ENCODE peak calls at places on chromosomes 3 and 15, in six cellular contexts. One of them, this sample, is unnamed.

GRCh38 chr3:33016846-33017405 is 65.5 kb downstream of the CCR4 start:
- DNase-seq in mesendoderm: no peak
- DNase-seq in thoracic aorta: no peak
- DNase-seq in kidney tubule cell: no peak
- DNase-seq in breast epithelium: no peak
- DNase-seq in fibroblast of the aortic adventitia: no peak
- DNase-seq in this sample: no peak

GRCh38 chr3:150412599-150413069 is 4.5 kb downstream of the TSC22D2 start:
- DNase-seq in thoracic aorta: no peak
- DNase-seq in mesendoderm: no peak
- DNase-seq in kidney tubule cell: peak
- DNase-seq in fibroblast of the aortic adventitia: peak
- DNase-seq in breast epithelium: no peak
- DNase-seq in this sample: no peak

GRCh38 chr3:14879161-14879888 is 60.6 kb downstream of the FGD5 start:
- DNase-seq in thoracic aorta: no peak
- DNase-seq in mesendoderm: peak
- DNase-seq in fibroblast of the aortic adventitia: peak
- DNase-seq in kidney tubule cell: no peak
- DNase-seq in breast epithelium: no peak
- DNase-seq in this sample: no peak

GRCh38 chr3:54870423-54870822 is 57.4 kb downstream of the LRTM1 start:
- DNase-seq in mesendoderm: peak
- DNase-seq in fibroblast of the aortic adventitia: peak
- DNase-seq in kidney tubule cell: peak
- DNase-seq in breast epithelium: no peak
- DNase-seq in thoracic aorta: no peak
- DNase-seq in this sample: no peak

GRCh38 chr3:89584398-89584797 is 477.0 kb downstream of the EPHA3 start:
- DNase-seq in fibroblast of the aortic adventitia: no peak
- DNase-seq in mesendoderm: no peak
- DNase-seq in thoracic aorta: no peak
- DNase-seq in kidney tubule cell: no peak
- DNase-seq in breast epithelium: no peak
- DNase-seq in this sample: no peak

GRCh38 chr15:52150043-52150825 is 37.7 kb upstream of the BCL2L10 start:
- DNase-seq in thoracic aorta: no peak
- DNase-seq in mesendoderm: no peak
- DNase-seq in fibroblast of the aortic adventitia: no peak
- DNase-seq in kidney tubule cell: no peak
- DNase-seq in breast epithelium: no peak
- DNase-seq in this sample: no peak

GRCh38 chr3:74691946-74692345 is 77.5 kb upstream of the CNTN3 start:
- DNase-seq in thoracic aorta: no peak
- DNase-seq in kidney tubule cell: no peak
- DNase-seq in breast epithelium: no peak
- DNase-seq in fibroblast of the aortic adventitia: no peak
- DNase-seq in mesendoderm: no peak
- DNase-seq in this sample: no peak

GRCh38 chr3:72113964-72114363 is 329.0 kb upstream of the PROK2 start:
- DNase-seq in thoracic aorta: no peak
- DNase-seq in kidney tubule cell: no peak
- DNase-seq in fibroblast of the aortic adventitia: no peak
- DNase-seq in mesendoderm: no peak
- DNase-seq in breast epithelium: no peak
- DNase-seq in this sample: no peak

GRCh38 chr15:56519000-56519399 is 54.1 kb upstream of the MNS1 start:
- DNase-seq in thoracic aorta: no peak
- DNase-seq in fibroblast of the aortic adventitia: no peak
- DNase-seq in kidney tubule cell: no peak
- DNase-seq in mesendoderm: no peak
- DNase-seq in breast epithelium: no peak
- DNase-seq in this sample: no peak

GRCh38 chr3:44995142-44995770 is 19.2 kb downstream of the EXOSC7 start:
- DNase-seq in breast epithelium: no peak
- DNase-seq in mesendoderm: no peak
- DNase-seq in thoracic aorta: no peak
- DNase-seq in fibroblast of the aortic adventitia: peak
- DNase-seq in kidney tubule cell: peak
- DNase-seq in this sample: no peak

GRCh38 chr15:65402971-65403370 is 19.8 kb downstream of the IGDCC4 start:
- DNase-seq in mesendoderm: no peak
- DNase-seq in breast epithelium: no peak
- DNase-seq in kidney tubule cell: no peak
- DNase-seq in fibroblast of the aortic adventitia: no peak
- DNase-seq in thoracic aorta: no peak
- DNase-seq in this sample: no peak

GRCh38 chr3:115325539-115325938 is 178.5 kb upstream of the ZBTB20 start:
- DNase-seq in breast epithelium: no peak
- DNase-seq in kidney tubule cell: peak
- DNase-seq in mesendoderm: peak
- DNase-seq in fibroblast of the aortic adventitia: peak
- DNase-seq in thoracic aorta: no peak
- DNase-seq in this sample: no peak

GRCh38 chr3:50674349-50675178 is at the start of gene DOCK3:
- DNase-seq in mesendoderm: peak
- DNase-seq in breast epithelium: peak
- DNase-seq in fibroblast of the aortic adventitia: peak
- DNase-seq in kidney tubule cell: peak
- DNase-seq in thoracic aorta: no peak
- DNase-seq in this sample: no peak

GRCh38 chr3:122996038-122996580 is 31.5 kb downstream of the SEMA5B start:
- DNase-seq in thoracic aorta: no peak
- DNase-seq in fibroblast of the aortic adventitia: no peak
- DNase-seq in breast epithelium: no peak
- DNase-seq in kidney tubule cell: no peak
- DNase-seq in mesendoderm: no peak
- DNase-seq in this sample: no peak

GRCh38 chr3:177358968-177359600 is 161.8 kb upstream of the TBL1XR1 start:
- DNase-seq in mesendoderm: peak
- DNase-seq in kidney tubule cell: peak
- DNase-seq in breast epithelium: peak
- DNase-seq in fibroblast of the aortic adventitia: peak
- DNase-seq in thoracic aorta: no peak
- DNase-seq in this sample: no peak

GRCh38 chr3:127714151-127714571 is 41.4 kb downstream of the ABTB1 start:
- DNase-seq in thoracic aorta: no peak
- DNase-seq in fibroblast of the aortic adventitia: no peak
- DNase-seq in breast epithelium: no peak
- DNase-seq in kidney tubule cell: no peak
- DNase-seq in mesendoderm: no peak
- DNase-seq in this sample: no peak

GRCh38 chr3:177602601-177603136 is 405.4 kb upstream of the TBL1XR1 start:
- DNase-seq in thoracic aorta: no peak
- DNase-seq in fibroblast of the aortic adventitia: no peak
- DNase-seq in mesendoderm: no peak
- DNase-seq in kidney tubule cell: peak
- DNase-seq in breast epithelium: no peak
- DNase-seq in this sample: no peak

GRCh38 chr3:110680365-110680909 is 391.2 kb upstream of the NECTIN3 start:
- DNase-seq in breast epithelium: no peak
- DNase-seq in kidney tubule cell: peak
- DNase-seq in fibroblast of the aortic adventitia: no peak
- DNase-seq in thoracic aorta: no peak
- DNase-seq in mesendoderm: no peak
- DNase-seq in this sample: no peak

GRCh38 chr3:31934866-31935265 is 46.2 kb downstream of the OSBPL10 start:
- DNase-seq in kidney tubule cell: no peak
- DNase-seq in breast epithelium: peak
- DNase-seq in mesendoderm: peak
- DNase-seq in fibroblast of the aortic adventitia: no peak
- DNase-seq in thoracic aorta: no peak
- DNase-seq in this sample: no peak

GRCh38 chr3:197700095-197700494 is 36.6 kb downstream of the RUBCN start:
- DNase-seq in thoracic aorta: no peak
- DNase-seq in mesendoderm: no peak
- DNase-seq in fibroblast of the aortic adventitia: no peak
- DNase-seq in breast epithelium: no peak
- DNase-seq in kidney tubule cell: no peak
- DNase-seq in this sample: no peak

GRCh38 chr3:55630921-55631299 is 143.8 kb upstream of the WNT5A start:
- DNase-seq in fibroblast of the aortic adventitia: no peak
- DNase-seq in thoracic aorta: no peak
- DNase-seq in kidney tubule cell: no peak
- DNase-seq in mesendoderm: no peak
- DNase-seq in breast epithelium: no peak
- DNase-seq in this sample: no peak

This sample was measured in epithelial cell of proximal tubule.